ENCODE peak calls at places on chromosome 16, in four cellular contexts. C is IMR-90, Z is mesendoderm, I is H1. Y is an unnamed sample.

GRCh38 chr16:27405546-27406451 is 3.8 kb downstream of the IL21R start:
- DNase-seq in I (no peak), Z (no peak), C (peak), Y (no peak)

GRCh38 chr16:57462209-57462977 is at the start of gene POLR2C:
- DNase-seq in I (peak), C (peak), Z (peak), Y (peak)

GRCh38 chr16:50520451-50521245 is 27.5 kb upstream of the NKD1 start:
- DNase-seq in I (no peak), Z (no peak), C (no peak), Y (peak)

GRCh38 chr16:86447228-86447627 is 63.1 kb upstream of the FOXF1 start:
- DNase-seq in I (no peak), Z (no peak), C (no peak), Y (no peak)

GRCh38 chr16:88945473-88945872 is 31.5 kb downstream of the CBFA2T3 start:
- DNase-seq in I (no peak), Z (no peak), C (no peak), Y (no peak)

GRCh38 chr16:61413026-61413425 is 623.2 kb downstream of the CDH8 start:
- DNase-seq in Z (no peak), I (no peak), C (no peak), Y (no peak)

GRCh38 chr16:71542377-71542776 is 16.2 kb downstream of the CHST4 start:
- DNase-seq in I (peak), C (peak), Z (peak), Y (peak)

GRCh38 chr16:23408242-23409201 is 44.5 kb downstream of the COG7 start:
- DNase-seq in Z (peak), I (no peak), C (peak), Y (no peak)

GRCh38 chr16:8634991-8635736 is 13.7 kb downstream of the METTL22 start:
- DNase-seq in I (peak), C (peak), Z (peak), Y (peak)

GRCh38 chr16:5665770-5666169 is 568.2 kb upstream of the EEF2KMT start:
- DNase-seq in I (no peak), Z (no peak), C (no peak), Y (no peak)

GRCh38 chr16:28326881-28327610 is 34.7 kb downstream of the SBK1 start:
- DNase-seq in I (peak), C (peak), Z (peak), Y (peak)

GRCh38 chr16:20393801-20394637 is 10.5 kb downstream of the PDILT start:
- DNase-seq in C (no peak), Z (no peak), I (no peak), Y (no peak)

GRCh38 chr16:88331989-88332920 is 50.5 kb upstream of the ZNF469 start:
- DNase-seq in Z (peak), C (peak), I (no peak), Y (no peak)

GRCh38 chr16:57536306-57537193 is at the start of gene CCDC102A:
- DNase-seq in Z (peak), C (no peak), I (peak), Y (peak)

GRCh38 chr16:86559802-86560305 is 4.8 kb upstream of the MTHFSD start:
- DNase-seq in C (no peak), I (no peak), Z (no peak), Y (no peak)

GRCh38 chr16:53743149-53743566 is 39.2 kb downstream of the FTO start:
- DNase-seq in C (peak), I (no peak), Z (peak), Y (peak)

DNA sequence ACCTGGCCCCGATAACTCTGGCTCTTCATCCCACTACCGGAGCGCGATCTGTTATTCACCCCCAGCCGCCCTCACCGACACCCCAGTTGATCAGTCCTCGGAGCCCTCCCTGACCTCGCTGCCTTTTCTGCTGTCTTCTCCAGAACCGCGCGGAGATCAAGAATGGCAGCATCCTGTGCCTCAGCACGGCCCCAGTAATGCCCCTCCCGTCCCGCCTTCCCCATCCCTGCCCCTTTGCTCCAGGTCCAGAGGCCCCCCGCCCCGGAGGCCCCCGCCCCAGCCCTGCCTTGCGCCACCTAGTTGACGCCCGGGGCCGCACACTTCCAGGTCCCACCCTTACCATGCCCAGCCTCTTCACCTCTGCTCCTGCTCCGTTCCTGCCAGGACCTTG is 872 bp downstream of the ELMO3 start:
- DNase-seq in Z (peak), C (no peak), I (peak), Y (peak)
- H3K23ac ChIP-seq in Z (no peak), C (no peak), I (no peak), Y (no peak)

GRCh38 chr16:1142911-1143310 is 10.0 kb upstream of the CACNA1H start:
- DNase-seq in Z (no peak), C (no peak), I (no peak), Y (no peak)

GRCh38 chr16:1143761-1144450 is 9.0 kb upstream of the CACNA1H start:
- DNase-seq in C (no peak), I (no peak), Z (no peak), Y (no peak)

GRCh38 chr16:1141716-1142115 is 11.2 kb upstream of the CACNA1H start:
- DNase-seq in Z (no peak), I (no peak), C (no peak), Y (no peak)

GRCh38 chr16:1140582-1140981 is 12.3 kb upstream of the CACNA1H start:
- DNase-seq in Z (no peak), C (no peak), I (no peak), Y (no peak)

DNA sequence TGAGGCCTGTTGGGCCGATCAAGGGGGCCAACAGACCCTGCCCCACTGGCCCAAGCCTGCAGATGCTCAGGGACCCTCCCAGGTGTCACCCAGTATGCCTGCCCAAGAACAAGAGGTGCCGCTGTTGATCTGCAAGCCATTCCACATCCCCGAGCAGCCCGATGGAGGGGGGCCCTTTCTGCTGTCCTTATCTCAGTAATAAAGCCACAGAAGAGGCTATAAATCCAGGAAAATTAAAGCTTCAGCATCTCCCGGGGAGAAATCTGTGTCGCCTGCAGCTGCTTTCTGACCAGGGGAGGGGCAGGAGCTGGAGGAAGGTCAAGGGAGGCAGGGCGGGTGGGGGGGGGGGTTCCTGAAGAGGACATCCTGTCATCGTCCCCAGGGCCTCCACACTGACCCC is 11.7 kb upstream of the CACNA1H start:
- DNase-seq in I (no peak), C (no peak), Z (no peak), Y (no peak)
- H4K5ac ChIP-seq in I (no peak), C (no peak), Z (no peak), Y (no peak)

GRCh38 chr16:79605999-79606398 is 5.5 kb upstream of the MAF start:
- DNase-seq in I (no peak), Z (peak), C (no peak), Y (no peak)
- H3K9ac ChIP-seq in I (no peak), Z (no peak), C (no peak), Y (no peak)

GRCh38 chr16:56337131-56337857 is 88.1 kb downstream of the AMFR start:
- DNase-seq in I (no peak), Z (no peak), C (no peak), Y (no peak)
- H3K23ac ChIP-seq in I (no peak), Z (no peak), C (no peak), Y (no peak)

DNA sequence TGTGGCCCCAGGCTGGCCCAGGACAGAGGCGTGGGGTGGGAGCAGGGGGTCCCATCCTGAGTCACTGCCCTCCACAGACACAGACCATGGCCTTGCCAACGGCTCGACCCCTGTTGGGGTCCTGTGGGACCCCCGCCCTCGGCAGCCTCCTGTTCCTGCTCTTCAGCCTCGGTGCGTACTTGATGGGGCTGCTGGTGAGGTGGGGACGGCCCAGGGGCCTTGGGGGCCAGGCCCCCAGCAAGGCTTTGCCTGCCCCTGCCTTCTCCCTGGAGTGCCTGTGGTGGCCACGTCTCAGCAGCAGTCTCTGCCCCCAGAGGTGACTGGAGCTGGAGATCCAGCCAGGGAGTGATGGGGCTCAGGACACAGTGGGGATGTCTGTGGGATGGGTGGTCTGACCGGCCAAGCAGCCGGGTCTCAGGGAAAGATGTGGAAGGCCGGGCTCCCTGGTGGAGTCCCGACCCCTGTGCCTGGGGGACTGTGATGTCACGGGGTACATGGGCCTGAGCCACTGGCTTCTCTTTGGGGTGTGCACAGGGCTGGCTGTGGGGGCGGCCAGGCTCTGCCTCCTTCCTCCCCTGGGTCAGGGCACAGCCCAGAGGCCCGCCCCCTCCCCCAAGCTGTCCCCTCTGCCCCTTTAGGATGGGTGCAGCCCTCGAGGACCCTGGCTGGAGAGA is 2.2 kb downstream of the MSLN start:
- DNase-seq in Z (no peak), C (no peak), I (no peak), Y (no peak)
- H4K5ac ChIP-seq in Z (no peak), C (no peak), I (no peak), Y (no peak)

GRCh38 chr16:81816351-81816750 is 37.3 kb downstream of the PLCG2 start:
- DNase-seq in I (no peak), Z (no peak), C (no peak), Y (no peak)
- H3K9ac ChIP-seq in I (no peak), Z (no peak), C (no peak), Y (no peak)

GRCh38 chr16:84176192-84177053 is 10.4 kb downstream of the TAF1C start:
- DNase-seq in C (no peak), I (no peak), Z (no peak), Y (no peak)
- H3K23ac ChIP-seq in C (peak), I (no peak), Z (no peak), Y (no peak)

Y was measured in H9.